ENCODE peak calls at places on chromosomes 16 and 17, in eight cellular contexts. R, B, L, J, W, X, D and E are unnamed samples.

GRCh38 chr17:70369296-70369855 is 200.0 kb downstream of the KCNJ2 start:
- DNase-seq in J (no peak), X (no peak), R (no peak), L (no peak), B (no peak), W (no peak), D (peak), E (no peak)

GRCh38 chr17:83178533-83179201 is 99.3 kb downstream of the METRNL start:
- DNase-seq in B (no peak), J (no peak), D (no peak), W (peak), R (peak), L (peak), X (no peak), E (no peak)

GRCh38 chr16:59274141-59274540 is 540.0 kb upstream of the GOT2 start:
- DNase-seq in J (no peak), B (no peak), W (no peak), L (no peak), R (no peak), X (no peak), D (no peak), E (no peak)

GRCh38 chr16:64983983-64984382 is 137.9 kb downstream of the CDH11 start:
- DNase-seq in D (peak), B (no peak), X (peak), R (peak), W (no peak), J (peak), L (peak), E (peak)

GRCh38 chr17:6327007-6327406 is 107.9 kb downstream of the AIPL1 start:
- DNase-seq in B (no peak), L (no peak), X (no peak), R (peak), D (peak), W (no peak), J (no peak), E (no peak)

GRCh38 chr17:82092628-82092994 is 5.4 kb downstream of the FASN start:
- DNase-seq in B (no peak), R (no peak), X (no peak), L (peak), W (no peak), J (no peak), D (no peak), E (no peak)

GRCh38 chr16:50634947-50635346 is 46.2 kb downstream of the SNX20 start:
- DNase-seq in J (no peak), X (no peak), R (no peak), W (no peak), L (no peak), D (no peak), B (no peak), E (no peak)

GRCh38 chr16:78127130-78127529 is 27.7 kb downstream of the WWOX start:
- DNase-seq in B (peak), D (no peak), W (no peak), L (no peak), X (peak), R (no peak), J (peak), E (no peak)

GRCh38 chr17:60371818-60372510 is 20.0 kb downstream of the USP32 start:
- DNase-seq in L (no peak), R (no peak), W (no peak), X (no peak), J (no peak), B (no peak), D (peak), E (no peak)

GRCh38 chr17:731943-732787 is at the start of gene TLCD3A:
- DNase-seq in W (peak), R (peak), X (no peak), B (no peak), J (peak), L (peak), D (peak), E (peak)

GRCh38 chr17:74736423-74737298 is at the start of gene RAB37:
- DNase-seq in B (no peak), W (no peak), J (peak), R (no peak), L (peak), X (no peak), D (no peak), E (no peak)

GRCh38 chr17:56173958-56174357 is 20.7 kb downstream of the ANKFN1 start:
- DNase-seq in X (no peak), R (no peak), L (peak), J (no peak), W (peak), B (no peak), D (no peak), E (no peak)

GRCh38 chr17:42159796-42160551 is 5.2 kb upstream of the RAB5C start:
- DNase-seq in J (no peak), D (no peak), B (no peak), R (no peak), X (no peak), L (no peak), W (no peak), E (no peak)

GRCh38 chr16:28623172-28623711 is 13.4 kb upstream of the SULT1A1 start:
- DNase-seq in D (peak), L (no peak), R (no peak), J (no peak), X (no peak), B (no peak), W (peak), E (no peak)

GRCh38 chr17:16040710-16041251 is 41.2 kb downstream of the TTC19 start:
- DNase-seq in L (no peak), R (no peak), J (peak), D (peak), B (peak), X (peak), W (no peak), E (no peak)

DNA sequence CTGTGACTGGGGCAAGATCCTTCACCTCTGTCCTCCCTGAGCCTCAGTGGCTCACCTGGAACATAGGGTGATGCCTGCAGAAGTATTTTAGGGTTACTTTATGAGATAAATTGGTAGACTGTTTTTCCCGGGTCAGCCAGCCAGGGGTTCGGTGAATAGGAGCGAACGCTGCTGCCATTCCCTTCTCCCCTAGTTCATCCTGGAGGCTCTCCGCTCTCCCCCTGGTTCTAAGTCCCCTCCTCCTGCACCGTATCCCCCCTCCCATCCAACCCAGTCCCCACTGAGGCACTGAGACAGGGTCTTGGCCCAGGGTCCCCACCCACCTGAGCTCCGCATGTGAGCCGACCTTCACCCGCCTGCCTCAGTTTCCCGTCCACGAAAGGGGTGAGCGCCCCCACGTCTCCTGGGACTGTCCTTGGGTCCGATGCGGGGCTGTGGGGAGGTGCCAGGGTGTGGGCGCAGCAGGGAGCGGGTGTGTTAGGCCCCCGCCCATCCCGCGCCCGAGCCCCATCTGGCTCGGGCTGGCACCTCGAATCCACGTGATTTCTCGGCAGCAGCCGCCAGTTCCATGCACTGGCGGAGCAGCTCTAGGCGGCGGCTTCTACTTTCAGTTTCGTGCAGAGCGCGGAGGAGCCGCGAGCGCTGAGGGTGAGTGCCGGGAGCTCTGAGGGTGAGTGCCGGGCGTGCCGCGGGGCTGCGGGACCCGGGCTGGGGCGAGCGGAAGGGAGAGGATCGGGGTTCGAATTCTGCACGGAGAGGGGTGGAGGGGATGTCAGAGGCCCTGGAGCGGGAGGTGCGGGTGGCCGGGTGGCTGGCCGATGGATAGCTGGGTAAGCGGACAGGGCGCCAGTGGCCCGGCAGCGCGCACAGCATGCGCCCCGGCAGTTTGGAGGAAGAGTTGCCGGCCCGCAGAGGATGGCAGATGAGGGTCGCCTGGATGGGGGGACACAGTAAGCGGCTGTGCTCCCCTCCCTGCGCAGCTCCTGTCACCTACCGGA is at the start of gene NLRC5:
- DNase-seq in B (no peak), L (peak), X (peak), D (peak), R (peak), W (peak), J (peak), E (peak)
- TF ChIP-seq CTCF in B (no peak), L (no peak), X (no peak), D (no peak), R (no peak), W (no peak), J (no peak), E (no peak)

DNA sequence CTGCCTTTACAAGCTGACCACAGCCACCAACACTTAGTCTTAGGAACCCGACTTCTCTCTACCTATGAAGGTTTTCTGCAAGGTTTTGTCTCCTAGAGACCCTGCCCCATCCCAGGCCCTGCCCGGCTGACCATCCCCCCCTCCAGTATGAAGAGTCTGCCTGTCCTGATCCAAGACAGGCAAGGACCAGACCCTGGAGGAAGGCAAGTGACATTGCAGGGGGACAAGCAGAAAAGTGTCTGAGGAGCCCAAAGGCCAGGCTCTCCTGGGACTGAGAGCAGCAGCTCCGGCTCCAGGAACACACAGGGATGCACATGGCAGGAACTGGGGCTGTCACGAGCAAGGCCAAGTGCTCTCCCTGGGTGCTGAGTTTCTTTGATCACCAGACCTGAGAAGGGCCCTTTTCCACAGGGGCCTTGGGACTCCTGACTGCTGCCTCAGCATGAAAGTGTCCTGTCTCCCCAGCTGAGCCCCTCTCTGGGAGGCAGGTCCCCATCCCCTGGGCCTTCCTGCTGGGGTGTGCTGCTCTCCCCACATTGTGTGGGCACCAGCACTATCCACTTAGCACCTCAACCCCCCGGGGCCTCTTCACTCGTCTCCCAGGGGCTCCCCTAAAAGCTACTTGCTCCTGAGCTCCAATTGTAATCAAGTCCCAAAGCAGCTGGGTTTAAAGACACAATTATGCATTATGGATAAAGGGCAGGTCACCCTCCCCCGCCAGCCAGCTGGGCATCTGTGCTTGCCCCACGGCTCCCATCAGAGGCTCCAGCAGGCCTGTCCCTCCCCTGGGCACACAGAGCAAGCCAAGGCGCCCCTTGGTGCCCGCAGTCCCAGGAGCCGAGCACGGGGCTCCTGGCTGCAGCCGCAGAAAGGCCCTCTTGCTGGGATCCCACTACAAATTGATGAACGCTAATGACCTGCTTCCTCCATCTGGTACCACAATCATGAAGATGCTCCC is 11.5 kb upstream of the CACNG4 start:
- DNase-seq in B (no peak), X (no peak), L (peak), R (no peak), J (no peak), D (no peak), W (no peak), E (no peak)
- TF ChIP-seq CTCF in B (no peak), X (no peak), L (no peak), R (no peak), J (no peak), D (no peak), W (no peak), E (no peak)

GRCh38 chr17:80859004-80859941 is 132.4 kb upstream of the CHMP6 start:
- DNase-seq in D (peak), W (peak), X (peak), L (no peak), B (peak), R (peak), J (peak), E (no peak)
- TF ChIP-seq CTCF in D (peak), W (no peak), X (peak), L (no peak), B (peak), R (no peak), J (peak), E (no peak)

DNA sequence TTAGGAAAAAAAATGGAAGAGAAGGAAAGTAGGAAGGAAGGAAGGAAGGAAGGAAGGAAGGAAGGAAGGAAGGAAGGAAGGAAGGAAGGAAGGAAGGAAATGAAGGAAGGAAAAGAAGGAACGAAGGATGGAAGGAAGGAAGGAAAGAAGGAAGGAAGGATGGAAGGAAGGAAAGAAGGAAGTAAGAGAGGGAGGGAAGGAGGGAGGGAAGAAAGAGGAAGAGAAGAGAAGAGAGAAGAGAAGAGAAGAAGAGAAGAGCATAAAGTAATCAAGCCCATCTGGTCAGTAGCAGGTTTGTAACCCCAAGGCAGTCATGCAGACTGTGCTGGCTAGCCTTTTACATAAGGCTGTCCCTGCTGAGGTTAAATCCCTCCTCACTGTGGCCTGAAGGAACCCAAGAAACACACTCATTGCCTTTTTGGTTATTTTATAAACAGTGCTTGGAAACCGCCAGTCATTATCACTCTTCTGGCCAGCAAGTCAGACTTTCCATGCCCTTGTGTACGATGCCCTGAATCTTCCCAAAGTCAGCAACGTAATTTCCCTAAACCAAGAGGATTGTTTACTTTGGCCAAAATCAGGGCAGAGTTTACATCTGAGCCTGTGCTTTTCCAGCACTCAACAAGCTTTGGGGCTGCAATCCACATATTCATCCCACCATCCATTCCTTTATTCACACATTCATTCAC is 409.6 kb upstream of the MAF start:
- DNase-seq in B (no peak), L (no peak), R (no peak), J (no peak), X (no peak), D (no peak), W (no peak), E (no peak)
- TF ChIP-seq CTCF in B (no peak), L (no peak), R (no peak), J (no peak), X (no peak), D (no peak), W (no peak), E (no peak)

GRCh38 chr17:2366747-2367494 is 29.6 kb downstream of the SGSM2 start:
- DNase-seq in L (peak), X (no peak), B (no peak), J (no peak), R (no peak), W (no peak), D (no peak), E (peak)
- TF ChIP-seq CTCF in L (peak), X (no peak), B (peak), J (no peak), R (no peak), W (no peak), D (no peak), E (peak)

GRCh38 chr16:53737563-53737962 is 33.6 kb downstream of the FTO start:
- DNase-seq in W (no peak), X (no peak), B (no peak), J (no peak), D (no peak), L (no peak), R (no peak), E (no peak)
- TF ChIP-seq CTCF in W (no peak), X (no peak), B (no peak), J (no peak), D (no peak), L (no peak), R (no peak), E (no peak)

DNA sequence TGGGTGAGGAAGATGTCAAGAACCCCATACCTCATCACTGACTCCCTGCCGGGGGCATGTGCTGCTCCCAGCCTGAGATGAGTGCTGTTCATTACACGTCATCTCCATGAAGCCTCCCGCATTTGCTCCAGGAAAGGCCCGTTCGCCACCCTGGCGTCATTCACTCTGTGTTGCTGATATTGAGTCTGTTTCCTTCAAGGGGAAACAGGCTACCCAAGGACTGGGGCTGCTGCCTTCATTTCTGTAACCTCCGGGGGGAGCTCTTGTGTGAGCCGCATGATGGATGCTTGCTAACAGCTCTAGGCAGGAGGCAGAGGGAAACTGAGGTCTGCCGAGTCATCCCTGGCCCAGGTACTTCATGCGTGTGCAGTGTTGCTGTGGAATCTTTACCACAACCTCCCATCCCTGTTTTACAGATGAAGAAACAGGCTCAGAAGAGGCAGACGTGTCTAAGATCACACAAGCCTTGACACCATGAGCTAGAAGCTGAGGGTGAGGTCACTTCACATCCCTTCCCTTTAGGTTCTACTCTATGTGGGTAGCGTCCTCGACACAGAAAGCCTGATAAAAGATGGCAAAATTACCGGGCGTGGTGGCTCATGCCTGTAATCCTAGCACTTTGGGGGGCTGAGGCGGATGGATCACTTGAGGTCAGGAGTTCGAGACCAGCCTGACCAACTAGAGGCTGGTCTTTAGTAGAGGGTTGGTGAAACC is 3.5 kb upstream of the ARMC5 start:
- DNase-seq in W (peak), D (no peak), X (no peak), B (no peak), R (no peak), L (no peak), J (peak), E (no peak)
- TF ChIP-seq CTCF in W (peak), D (peak), X (peak), B (peak), R (no peak), L (peak), J (peak), E (peak)